ENCODE peak calls at places on chromosomes 11 and 22, in six cellular contexts. Z is endodermal cell, M is AG09309, K is fibroblast of mammary gland, Y is GM20000, I is PC-9. X is an unnamed sample.

GRCh38 chr11:3077846-3078440 is 20.7 kb upstream of the CARS1 start:
- DNase-seq in Y (no peak), I (no peak), K (no peak), M (no peak), Z (no peak), X (no peak)

GRCh38 chr22:46770726-46771125 is 8.3 kb downstream of the TBC1D22A start:
- DNase-seq in Y (peak), I (no peak), K (no peak), M (no peak), Z (no peak), X (no peak)

GRCh38 chr11:8093931-8094575 is 13.0 kb downstream of the TUB start:
- DNase-seq in Y (no peak), M (no peak), K (no peak), I (no peak), Z (peak), X (no peak)

GRCh38 chr11:77617892-77618291 is 19.7 kb downstream of the CLNS1A start:
- DNase-seq in I (no peak), M (peak), Z (no peak), K (no peak), Y (no peak), X (no peak)

GRCh38 chr11:18309691-18310090 is 12.2 kb downstream of the HPS5 start:
- DNase-seq in Z (no peak), Y (no peak), I (no peak), K (no peak), M (no peak), X (no peak)

GRCh38 chr11:12330491-12331231 is 46.7 kb upstream of the PARVA start:
- DNase-seq in Z (peak), Y (no peak), M (no peak), I (no peak), K (no peak), X (no peak)

GRCh38 chr11:21489735-21490134 is 703.1 kb upstream of the ANO5 start:
- DNase-seq in Z (no peak), Y (no peak), M (no peak), K (no peak), I (no peak), X (no peak)

GRCh38 chr11:121583825-121584224 is 131.1 kb upstream of the SORL1-AS1 start:
- DNase-seq in I (no peak), Y (no peak), Z (no peak), M (no peak), K (no peak), X (no peak)

GRCh38 chr11:96054870-96055705 is 131.2 kb upstream of the MTMR2 start:
- DNase-seq in Z (no peak), Y (no peak), M (no peak), K (peak), I (no peak), X (no peak)

GRCh38 chr11:31786996-31787685 is 24.0 kb downstream of the PAX6 start:
- DNase-seq in I (no peak), M (no peak), K (no peak), Z (no peak), Y (no peak), X (no peak)

GRCh38 chr11:3093281-3094191 is 36.3 kb upstream of the CARS1 start:
- DNase-seq in K (no peak), Y (no peak), I (no peak), Z (peak), M (no peak), X (no peak)

GRCh38 chr11:68838572-68838964 is 3.1 kb downstream of the CPT1A start:
- DNase-seq in M (no peak), Z (no peak), I (no peak), Y (no peak), K (peak), X (no peak)

GRCh38 chr11:73361953-73362776 is 14.0 kb upstream of the RELT start:
- DNase-seq in K (no peak), I (no peak), Z (peak), Y (no peak), M (no peak), X (no peak)

GRCh38 chr11:73359341-73359740 is 16.9 kb upstream of the RELT start:
- DNase-seq in M (peak), Z (no peak), Y (no peak), K (peak), I (no peak), X (no peak)

GRCh38 chr11:73360743-73361369 is 15.3 kb upstream of the RELT start:
- DNase-seq in Y (no peak), M (no peak), I (no peak), K (no peak), Z (no peak), X (no peak)

GRCh38 chr11:73358071-73358470 is 18.1 kb upstream of the RELT start:
- DNase-seq in Y (no peak), Z (no peak), K (no peak), M (no peak), I (no peak), X (no peak)

DNA sequence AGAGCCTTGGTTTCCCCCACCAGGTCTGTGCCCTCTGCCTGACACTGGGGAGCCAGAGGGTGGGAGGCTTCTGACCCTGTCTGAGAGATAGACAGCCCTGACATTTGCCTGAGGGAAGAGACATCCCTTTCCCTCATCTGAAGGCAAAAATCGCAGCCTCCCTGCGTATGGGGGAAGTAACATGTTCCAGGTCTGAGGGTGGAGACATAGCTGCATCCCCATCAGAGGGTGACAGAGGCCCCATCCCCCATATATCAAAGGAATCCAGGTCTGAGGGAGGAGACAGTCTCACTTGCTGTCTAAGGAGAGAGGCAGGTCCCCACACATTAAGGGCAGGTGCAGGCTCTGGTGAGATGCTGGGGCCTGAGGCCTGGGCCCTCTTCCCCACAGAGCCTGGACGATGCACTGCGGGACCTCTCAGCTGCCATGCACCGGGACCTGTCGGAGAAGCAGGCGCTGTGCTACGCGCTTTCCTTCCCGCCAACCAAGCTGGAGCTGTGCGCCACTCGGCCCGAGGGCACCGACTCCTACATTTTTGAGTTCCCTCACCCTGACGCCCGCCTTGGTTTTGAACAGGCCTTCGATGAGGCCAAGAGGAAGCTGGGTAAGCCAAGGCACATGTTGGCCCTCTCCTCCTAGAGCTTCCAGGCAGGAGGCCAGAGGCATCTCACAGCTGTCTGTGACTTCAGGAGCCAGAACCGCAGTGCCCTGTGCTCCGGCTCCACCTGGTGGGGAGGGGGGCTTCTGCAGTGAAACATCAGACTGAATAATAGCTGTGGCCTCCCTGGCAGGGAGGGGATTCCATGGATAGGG is 16.1 kb upstream of the RELT start:
- DNase-seq in I (peak), Y (no peak), K (peak), Z (peak), M (no peak), X (no peak)
- TF ChIP-seq CTCF in I (peak), Y (peak), K (peak), Z (peak), M (peak), X (no peak)

GRCh38 chr11:79160786-79161403 is 279.9 kb downstream of the TENM4 start:
- DNase-seq in K (peak), I (no peak), M (no peak), Y (no peak), Z (peak), X (no peak)
- TF ChIP-seq CTCF in K (peak), I (no peak), M (no peak), Y (peak), Z (peak), X (no peak)

GRCh38 chr11:62921573-62922188 is 518 bp upstream of the CHRM1 start:
- DNase-seq in Y (no peak), K (peak), M (no peak), I (peak), Z (peak), X (no peak)

GRCh38 chr11:62922189-62922589 is 1.0 kb upstream of the CHRM1 start:
- DNase-seq in K (no peak), Z (peak), M (no peak), I (no peak), Y (no peak), X (no peak)

GRCh38 chr11:62921201-62921572 is at the start of gene CHRM1:
- DNase-seq in Y (no peak), Z (peak), I (peak), M (no peak), K (no peak), X (no peak)

GRCh38 chr11:62923634-62924411 is 2.7 kb upstream of the CHRM1 start:
- DNase-seq in Z (peak), I (peak), Y (peak), K (no peak), M (no peak), X (no peak)

DNA sequence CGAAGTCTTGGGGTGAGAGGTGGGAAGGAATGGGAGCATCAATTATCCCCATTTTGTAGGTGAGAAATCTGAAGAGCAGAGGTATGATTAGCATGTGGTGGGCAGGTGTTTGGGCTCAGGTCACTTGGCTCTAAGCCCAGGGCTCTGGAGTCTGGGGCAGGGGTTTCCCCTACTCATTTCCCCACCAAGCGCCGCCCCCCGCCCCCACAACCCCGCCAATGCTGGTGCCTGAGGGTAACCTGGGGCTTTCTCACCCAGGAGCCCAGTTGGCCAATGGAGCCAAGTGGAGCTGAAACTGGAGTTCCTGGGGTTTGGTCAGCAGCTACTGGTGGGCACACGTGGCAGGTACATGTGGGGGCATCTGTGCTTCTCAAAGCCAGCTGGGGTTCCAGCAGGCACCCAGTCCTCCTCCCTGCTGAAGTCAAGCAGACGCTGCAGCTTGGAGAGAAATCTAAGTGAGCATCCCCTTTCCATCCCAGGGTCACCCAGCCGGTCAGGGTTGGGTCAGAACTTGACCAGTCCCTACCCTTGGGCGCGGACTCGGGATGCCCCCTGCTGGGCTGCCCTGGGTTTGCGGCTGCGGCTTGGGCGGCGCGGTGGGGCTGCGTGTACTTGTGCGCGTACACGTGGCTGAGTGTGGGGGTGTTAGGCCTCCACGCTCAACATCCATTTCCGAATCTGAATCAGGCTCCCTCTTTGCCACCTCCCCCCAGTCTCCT is 1.6 kb upstream of the CHRM1 start:
- DNase-seq in I (peak), K (peak), Z (peak), Y (peak), M (no peak), X (no peak)
- TF ChIP-seq CTCF in I (peak), K (peak), Z (peak), Y (peak), M (peak), X (no peak)

GRCh38 chr22:44359496-44360110 is 46.9 kb upstream of the SHISAL1 start:
- DNase-seq in Y (no peak), M (no peak), K (no peak), I (no peak), Z (peak), X (no peak)

GRCh38 chr22:44362249-44363040 is 49.7 kb upstream of the SHISAL1 start:
- DNase-seq in M (no peak), K (no peak), I (no peak), Z (peak), Y (no peak), X (no peak)

GRCh38 chr22:44360306-44360685 is 47.5 kb upstream of the SHISAL1 start:
- DNase-seq in Z (peak), K (no peak), Y (no peak), M (no peak), I (no peak), X (no peak)

GRCh38 chr22:44361391-44362126 is 48.8 kb upstream of the SHISAL1 start:
- DNase-seq in Y (no peak), I (peak), Z (peak), M (no peak), K (no peak), X (no peak)

GRCh38 chr22:44360686-44361381 is 48.1 kb upstream of the SHISAL1 start:
- DNase-seq in Y (no peak), K (peak), I (peak), M (peak), Z (peak), X (no peak)
- TF ChIP-seq CTCF in Y (no peak), K (no peak), I (peak), M (peak), Z (no peak), X (no peak)

GRCh38 chr11:61855939-61856730 is 28.0 kb downstream of the FADS2 start:
- DNase-seq in I (no peak), K (peak), Z (no peak), M (no peak), Y (no peak), X (no peak)

GRCh38 chr11:61853698-61854169 is 25.6 kb downstream of the FADS2 start:
- DNase-seq in Y (no peak), Z (no peak), K (no peak), I (no peak), M (no peak), X (no peak)

GRCh38 chr11:61851900-61852295 is 23.8 kb downstream of the FADS2 start:
- DNase-seq in K (no peak), Z (no peak), I (no peak), M (no peak), Y (no peak), X (no peak)

GRCh38 chr11:61854966-61855714 is 27.0 kb downstream of the FADS2 start:
- DNase-seq in Y (no peak), I (no peak), Z (no peak), M (no peak), K (no peak), X (no peak)

GRCh38 chr11:61854206-61854875 is 26.2 kb downstream of the FADS2 start:
- DNase-seq in Y (no peak), I (no peak), K (no peak), M (no peak), Z (no peak), X (no peak)
- TF ChIP-seq CTCF in Y (no peak), I (no peak), K (no peak), M (no peak), Z (no peak), X (no peak)

GRCh38 chr11:111574373-111575230 is 27.6 kb upstream of the SIK2 start:
- DNase-seq in K (no peak), Y (no peak), M (no peak), I (no peak), Z (no peak), X (no peak)
- TF ChIP-seq CTCF in K (no peak), Y (no peak), M (no peak), I (no peak), Z (peak), X (no peak)

GRCh38 chr11:1528710-1529109 is 42.1 kb upstream of the MOB2 start:
- DNase-seq in Z (no peak), I (no peak), Y (no peak), K (no peak), M (no peak), X (no peak)
- TF ChIP-seq CTCF in Z (no peak), I (no peak), Y (no peak), K (no peak), M (no peak), X (no peak)

GRCh38 chr22:49922926-49923325 is 4.5 kb downstream of the CRELD2 start:
- DNase-seq in I (no peak), Y (no peak), M (no peak), Z (no peak), K (no peak), X (no peak)

GRCh38 chr22:49924113-49924833 is 5.8 kb downstream of the CRELD2 start:
- DNase-seq in I (no peak), Y (no peak), K (no peak), M (no peak), Z (no peak), X (no peak)

GRCh38 chr22:49922484-49922883 is 4.0 kb downstream of the CRELD2 start:
- DNase-seq in K (no peak), M (no peak), I (no peak), Z (no peak), Y (no peak), X (no peak)

GRCh38 chr22:49921508-49922278 is 3.3 kb downstream of the CRELD2 start:
- DNase-seq in M (no peak), Z (no peak), I (no peak), Y (no peak), K (no peak), X (no peak)

GRCh38 chr22:49923445-49923844 is 5.0 kb downstream of the CRELD2 start:
- DNase-seq in K (no peak), Z (no peak), M (no peak), Y (no peak), I (no peak), X (no peak)
- TF ChIP-seq CTCF in K (no peak), Z (peak), M (no peak), Y (no peak), I (peak), X (no peak)

DNA sequence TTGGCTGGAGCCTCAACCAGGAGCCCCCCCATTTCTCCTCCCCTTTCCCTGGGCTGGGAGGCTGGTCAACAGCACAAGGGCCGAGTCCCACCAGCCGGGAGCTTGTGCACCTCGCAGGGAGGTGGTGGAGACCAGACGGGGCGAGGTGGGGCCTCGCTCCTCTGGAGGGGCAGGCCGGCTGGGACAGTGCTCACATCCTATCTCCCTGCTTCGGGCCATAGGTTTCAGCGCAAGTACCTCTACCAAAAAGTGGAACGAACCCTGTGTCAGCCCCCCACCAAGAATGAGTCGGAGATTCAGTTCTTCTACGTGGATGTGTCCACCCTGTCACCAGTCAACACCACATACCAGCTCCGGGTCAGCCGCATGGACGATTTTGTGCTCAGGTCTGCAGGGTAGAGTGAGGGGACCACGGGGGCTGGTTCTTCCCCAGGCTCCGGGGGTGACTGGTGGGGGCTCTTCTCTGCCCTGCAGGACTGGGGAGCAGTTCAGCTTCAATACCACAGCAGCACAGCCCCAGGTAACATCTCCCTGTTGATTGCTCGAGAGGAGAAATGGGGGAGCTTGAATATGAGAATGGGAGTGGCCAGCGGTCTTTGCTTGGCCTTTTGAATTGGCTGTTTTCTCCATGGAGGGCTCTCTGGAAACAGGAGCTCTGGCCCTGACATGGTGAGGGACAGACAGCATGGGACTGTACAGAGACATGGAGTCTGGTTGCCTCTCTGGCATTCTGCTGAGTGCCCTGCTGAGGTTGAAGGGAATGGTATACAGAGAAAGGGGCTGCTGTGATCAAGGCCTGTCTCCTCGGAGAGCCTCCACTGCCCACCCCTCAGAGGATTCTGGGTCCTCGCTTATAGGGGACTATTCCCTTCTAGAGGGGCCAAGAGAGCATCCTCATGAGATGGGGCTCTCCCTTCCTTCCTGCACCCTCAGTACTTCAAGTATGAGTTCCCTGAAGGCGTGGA is 3.3 kb downstream of the SIDT2 start:
- DNase-seq in Y (no peak), I (no peak), M (no peak), K (no peak), Z (no peak), X (peak)
- TF ChIP-seq CTCF in Y (no peak), I (no peak), M (no peak), K (no peak), Z (no peak), X (no peak)

GRCh38 chr11:66820381-66820780 is 22.9 kb upstream of the RCE1 start:
- DNase-seq in Z (peak), M (no peak), I (no peak), K (no peak), Y (no peak), X (no peak)
- TF ChIP-seq CTCF in Z (no peak), M (no peak), I (no peak), K (no peak), Y (no peak), X (no peak)

X was measured in omental fat pad.